ENCODE peak calls at places on chromosomes 2 and 18, in five cellular contexts. P is COR-L47, J is tibial artery, T is astrocyte of the spinal cord, W is NCI-H748 treated with DMSO at 0.1 percent for 48 hours. N is an unnamed sample.
A peak's percentile ranks its signal among the peaks of the same experiment; 100 is the strongest.

GRCh38 chr2:239910851-239911629 is 114.1 kb downstream of the NDUFA10 start:
- DNase-seq in J (peak; percentile 76), T (no peak), W (no peak), P (no peak), N (peak; percentile 86)

GRCh38 chr2:185219981-185220380 is 518.6 kb upstream of the FSIP2 start:
- DNase-seq in W (no peak), J (no peak), P (no peak), T (peak; percentile 16), N (no peak)

GRCh38 chr2:167264380-167264779 is 376.1 kb downstream of the XIRP2 start:
- DNase-seq in T (peak; percentile 30), J (no peak), P (peak; percentile 21), W (no peak), N (no peak)

GRCh38 chr2:241680044-241680443 is 6.6 kb downstream of the DTYMK start:
- DNase-seq in T (no peak), J (no peak), W (no peak), P (no peak), N (no peak)

GRCh38 chr18:50297621-50298442 is 10.3 kb upstream of the CXXC1 start:
- DNase-seq in W (peak; percentile 26), T (peak; percentile 73), P (peak; percentile 74), J (no peak), N (peak; percentile 94)

GRCh38 chr2:88669371-88670214 is 21.9 kb upstream of the RPIA start:
- DNase-seq in W (peak; percentile 16), P (peak; percentile 28), J (no peak), T (peak; percentile 27), N (no peak)

GRCh38 chr2:3595985-3596384 is 1.1 kb downstream of the COLEC11 start:
- DNase-seq in P (no peak), W (no peak), T (no peak), J (no peak), N (no peak)

GRCh38 chr2:236012155-236012554 is 156.0 kb downstream of the GBX2 start:
- DNase-seq in P (no peak), J (no peak), T (no peak), W (no peak), N (no peak)

GRCh38 chr2:193751299-193751698 is 1556.6 kb upstream of the TMEFF2 start:
- DNase-seq in T (no peak), P (no peak), W (no peak), J (no peak), N (no peak)

GRCh38 chr2:128984066-128984465 is 665.4 kb upstream of the HS6ST1 start:
- DNase-seq in P (no peak), W (no peak), T (no peak), J (no peak), N (no peak)

GRCh38 chr2:120686511-120687168 is 49.0 kb upstream of the GLI2 start:
- DNase-seq in T (no peak), P (no peak), J (no peak), W (no peak), N (peak; percentile 53)

GRCh38 chr2:17772532-17772931 is 18.6 kb downstream of the GEN1 start:
- DNase-seq in J (no peak), P (no peak), T (no peak), W (no peak), N (no peak)

GRCh38 chr2:240172071-240172895 is 31.8 kb upstream of the OTOS start:
- DNase-seq in P (no peak), J (peak; percentile 44), T (no peak), W (no peak), N (peak; percentile 46)

GRCh38 chr2:109091526-109091925 is 37.5 kb upstream of the SH3RF3 start:
- DNase-seq in P (no peak), T (no peak), W (no peak), J (no peak), N (peak; percentile 41)

GRCh38 chr2:240557808-240558207 is at the start of gene ANKMY1:
- DNase-seq in T (peak; percentile 64), P (no peak), J (peak; percentile 71), W (peak; percentile 35), N (peak; percentile 89)

N was measured in spleen.